ENCODE peak calls at places on chromosomes 1 and 21, in eight cellular contexts. One of them, this sample, is unnamed.

GRCh38 chr1:95186149-95186548 is 47.9 kb upstream of the RWDD3 start:
- DNase-seq in ovary: no peak
- DNase-seq in activated T-cell treated with anti-CD3 and anti-CD28 coated beads for 4 hours: no peak
- DNase-seq in cardiac fibroblast: no peak
- DNase-seq in ELR: no peak
- DNase-seq in DMS79: no peak
- DNase-seq in HFF-Myc: no peak
- DNase-seq in stimulated activated CD4-positive, alpha-beta T cell treated with anti-CD3 and anti-CD28 coated beads, Interleukin-4, amount 100 ng/mL, for 48 hours: no peak
- DNase-seq in this sample: no peak

GRCh38 chr21:45290948-45291612 is 3.4 kb upstream of the POFUT2 start:
- DNase-seq in activated T-cell treated with anti-CD3 and anti-CD28 coated beads for 4 hours: no peak
- DNase-seq in stimulated activated CD4-positive, alpha-beta T cell treated with anti-CD3 and anti-CD28 coated beads, Interleukin-4, amount 100 ng/mL, for 48 hours: no peak
- DNase-seq in ELR: no peak
- DNase-seq in HFF-Myc: no peak
- DNase-seq in DMS79: no peak
- DNase-seq in ovary: peak
- DNase-seq in cardiac fibroblast: peak
- DNase-seq in this sample: no peak

GRCh38 chr1:115166531-115167091 is 77.3 kb upstream of the TSPAN2 start:
- DNase-seq in activated T-cell treated with anti-CD3 and anti-CD28 coated beads for 4 hours: no peak
- DNase-seq in HFF-Myc: no peak
- DNase-seq in stimulated activated CD4-positive, alpha-beta T cell treated with anti-CD3 and anti-CD28 coated beads, Interleukin-4, amount 100 ng/mL, for 48 hours: no peak
- DNase-seq in cardiac fibroblast: peak
- DNase-seq in ovary: no peak
- DNase-seq in ELR: peak
- DNase-seq in DMS79: no peak
- DNase-seq in this sample: no peak

GRCh38 chr1:174874337-174875053 is 125.3 kb upstream of the CACYBP start:
- DNase-seq in activated T-cell treated with anti-CD3 and anti-CD28 coated beads for 4 hours: no peak
- DNase-seq in ELR: no peak
- DNase-seq in ovary: no peak
- DNase-seq in cardiac fibroblast: no peak
- DNase-seq in HFF-Myc: no peak
- DNase-seq in stimulated activated CD4-positive, alpha-beta T cell treated with anti-CD3 and anti-CD28 coated beads, Interleukin-4, amount 100 ng/mL, for 48 hours: no peak
- DNase-seq in DMS79: no peak
- DNase-seq in this sample: peak

GRCh38 chr1:61184035-61184713 is 101.8 kb downstream of the NFIA start:
- DNase-seq in ELR: peak
- DNase-seq in activated T-cell treated with anti-CD3 and anti-CD28 coated beads for 4 hours: no peak
- DNase-seq in cardiac fibroblast: peak
- DNase-seq in ovary: peak
- DNase-seq in stimulated activated CD4-positive, alpha-beta T cell treated with anti-CD3 and anti-CD28 coated beads, Interleukin-4, amount 100 ng/mL, for 48 hours: no peak
- DNase-seq in HFF-Myc: peak
- DNase-seq in DMS79: peak
- DNase-seq in this sample: no peak

GRCh38 chr1:196910208-196910607 is 22.4 kb downstream of the CFHR4 start:
- DNase-seq in HFF-Myc: no peak
- DNase-seq in ovary: no peak
- DNase-seq in DMS79: no peak
- DNase-seq in cardiac fibroblast: peak
- DNase-seq in stimulated activated CD4-positive, alpha-beta T cell treated with anti-CD3 and anti-CD28 coated beads, Interleukin-4, amount 100 ng/mL, for 48 hours: no peak
- DNase-seq in ELR: peak
- DNase-seq in activated T-cell treated with anti-CD3 and anti-CD28 coated beads for 4 hours: no peak
- DNase-seq in this sample: no peak

GRCh38 chr1:83897516-83897915 is 101.4 kb downstream of the TTLL7 start:
- DNase-seq in activated T-cell treated with anti-CD3 and anti-CD28 coated beads for 4 hours: no peak
- DNase-seq in DMS79: no peak
- DNase-seq in stimulated activated CD4-positive, alpha-beta T cell treated with anti-CD3 and anti-CD28 coated beads, Interleukin-4, amount 100 ng/mL, for 48 hours: no peak
- DNase-seq in ovary: no peak
- DNase-seq in cardiac fibroblast: no peak
- DNase-seq in HFF-Myc: no peak
- DNase-seq in ELR: no peak
- DNase-seq in this sample: no peak

GRCh38 chr1:18922319-18922726 is 20.0 kb upstream of the ALDH4A1 start:
- DNase-seq in stimulated activated CD4-positive, alpha-beta T cell treated with anti-CD3 and anti-CD28 coated beads, Interleukin-4, amount 100 ng/mL, for 48 hours: no peak
- DNase-seq in cardiac fibroblast: peak
- DNase-seq in activated T-cell treated with anti-CD3 and anti-CD28 coated beads for 4 hours: no peak
- DNase-seq in DMS79: peak
- DNase-seq in ovary: peak
- DNase-seq in HFF-Myc: no peak
- DNase-seq in ELR: peak
- DNase-seq in this sample: no peak

GRCh38 chr21:33640697-33641338 is 723 bp downstream of the CRYZL1 start:
- DNase-seq in HFF-Myc: no peak
- DNase-seq in stimulated activated CD4-positive, alpha-beta T cell treated with anti-CD3 and anti-CD28 coated beads, Interleukin-4, amount 100 ng/mL, for 48 hours: no peak
- DNase-seq in activated T-cell treated with anti-CD3 and anti-CD28 coated beads for 4 hours: no peak
- DNase-seq in cardiac fibroblast: peak
- DNase-seq in ELR: peak
- DNase-seq in ovary: no peak
- DNase-seq in DMS79: no peak
- DNase-seq in this sample: peak

GRCh38 chr1:172450524-172450885 is 6.6 kb upstream of the PIGC start:
- DNase-seq in ovary: no peak
- DNase-seq in HFF-Myc: no peak
- DNase-seq in stimulated activated CD4-positive, alpha-beta T cell treated with anti-CD3 and anti-CD28 coated beads, Interleukin-4, amount 100 ng/mL, for 48 hours: no peak
- DNase-seq in activated T-cell treated with anti-CD3 and anti-CD28 coated beads for 4 hours: no peak
- DNase-seq in ELR: no peak
- DNase-seq in DMS79: no peak
- DNase-seq in cardiac fibroblast: no peak
- DNase-seq in this sample: no peak

GRCh38 chr1:203072002-203072607 is 13.7 kb downstream of the MYOG start:
- DNase-seq in HFF-Myc: no peak
- DNase-seq in cardiac fibroblast: no peak
- DNase-seq in ELR: no peak
- DNase-seq in ovary: no peak
- DNase-seq in DMS79: no peak
- DNase-seq in activated T-cell treated with anti-CD3 and anti-CD28 coated beads for 4 hours: no peak
- DNase-seq in stimulated activated CD4-positive, alpha-beta T cell treated with anti-CD3 and anti-CD28 coated beads, Interleukin-4, amount 100 ng/mL, for 48 hours: no peak
- DNase-seq in this sample: no peak

GRCh38 chr21:42583992-42584641 is 69.3 kb upstream of the PDE9A start:
- DNase-seq in DMS79: no peak
- DNase-seq in stimulated activated CD4-positive, alpha-beta T cell treated with anti-CD3 and anti-CD28 coated beads, Interleukin-4, amount 100 ng/mL, for 48 hours: no peak
- DNase-seq in cardiac fibroblast: no peak
- DNase-seq in HFF-Myc: no peak
- DNase-seq in ELR: no peak
- DNase-seq in activated T-cell treated with anti-CD3 and anti-CD28 coated beads for 4 hours: no peak
- DNase-seq in ovary: no peak
- DNase-seq in this sample: no peak

GRCh38 chr1:233490488-233490887 is 123.4 kb upstream of the KCNK1 start:
- DNase-seq in cardiac fibroblast: no peak
- DNase-seq in ELR: no peak
- DNase-seq in DMS79: no peak
- DNase-seq in HFF-Myc: no peak
- DNase-seq in stimulated activated CD4-positive, alpha-beta T cell treated with anti-CD3 and anti-CD28 coated beads, Interleukin-4, amount 100 ng/mL, for 48 hours: no peak
- DNase-seq in activated T-cell treated with anti-CD3 and anti-CD28 coated beads for 4 hours: no peak
- DNase-seq in ovary: no peak
- DNase-seq in this sample: no peak

GRCh38 chr1:204468766-204469302 is 25.8 kb downstream of the PIK3C2B start:
- DNase-seq in ovary: no peak
- DNase-seq in ELR: no peak
- DNase-seq in stimulated activated CD4-positive, alpha-beta T cell treated with anti-CD3 and anti-CD28 coated beads, Interleukin-4, amount 100 ng/mL, for 48 hours: no peak
- DNase-seq in activated T-cell treated with anti-CD3 and anti-CD28 coated beads for 4 hours: no peak
- DNase-seq in cardiac fibroblast: no peak
- DNase-seq in DMS79: no peak
- DNase-seq in HFF-Myc: no peak
- DNase-seq in this sample: no peak

GRCh38 chr1:34987018-34987417 is 1.9 kb upstream of the TMEM35B start:
- DNase-seq in DMS79: no peak
- DNase-seq in stimulated activated CD4-positive, alpha-beta T cell treated with anti-CD3 and anti-CD28 coated beads, Interleukin-4, amount 100 ng/mL, for 48 hours: no peak
- DNase-seq in activated T-cell treated with anti-CD3 and anti-CD28 coated beads for 4 hours: no peak
- DNase-seq in ovary: no peak
- DNase-seq in cardiac fibroblast: no peak
- DNase-seq in HFF-Myc: no peak
- DNase-seq in ELR: peak
- DNase-seq in this sample: no peak

GRCh38 chr1:44609412-44609767 is 64.9 kb downstream of the TMEM53 start:
- DNase-seq in ELR: peak
- DNase-seq in activated T-cell treated with anti-CD3 and anti-CD28 coated beads for 4 hours: peak
- DNase-seq in cardiac fibroblast: peak
- DNase-seq in ovary: peak
- DNase-seq in DMS79: no peak
- DNase-seq in stimulated activated CD4-positive, alpha-beta T cell treated with anti-CD3 and anti-CD28 coated beads, Interleukin-4, amount 100 ng/mL, for 48 hours: no peak
- DNase-seq in HFF-Myc: no peak
- DNase-seq in this sample: peak

GRCh38 chr1:70486676-70487470 is 75.8 kb downstream of the CTH start:
- DNase-seq in cardiac fibroblast: peak
- DNase-seq in DMS79: no peak
- DNase-seq in ovary: peak
- DNase-seq in stimulated activated CD4-positive, alpha-beta T cell treated with anti-CD3 and anti-CD28 coated beads, Interleukin-4, amount 100 ng/mL, for 48 hours: no peak
- DNase-seq in HFF-Myc: no peak
- DNase-seq in ELR: peak
- DNase-seq in activated T-cell treated with anti-CD3 and anti-CD28 coated beads for 4 hours: no peak
- DNase-seq in this sample: no peak

This sample was measured in OCI-LY7.